ENCODE peak calls at places on chromosomes 16 and 17, in eight cellular contexts. One of them, this sample, is unnamed.
A peak's percentile ranks its signal among the peaks of the same experiment; 100 is the strongest.

GRCh38 chr17:70181376-70181775 is 12.0 kb downstream of the KCNJ2 start:
- DNase-seq in left ventricle myocardium inferior: no peak
- DNase-seq in upper lobe of right lung: no peak
- DNase-seq in mammary epithelial cell: no peak
- DNase-seq in brain microvascular endothelial cell: no peak
- DNase-seq in IMR-90: no peak
- DNase-seq in A549: no peak
- DNase-seq in CD8-positive, alpha-beta T cell: no peak
- DNase-seq in this sample: no peak

GRCh38 chr17:46770439-46770817 is 48.1 kb downstream of the WNT3 start:
- DNase-seq in left ventricle myocardium inferior: no peak
- DNase-seq in upper lobe of right lung: no peak
- DNase-seq in mammary epithelial cell: no peak
- DNase-seq in brain microvascular endothelial cell: no peak
- DNase-seq in IMR-90: no peak
- DNase-seq in A549: no peak
- DNase-seq in CD8-positive, alpha-beta T cell: no peak
- DNase-seq in this sample: no peak

GRCh38 chr16:4688674-4689045 is 4.7 kb upstream of the NUDT16L1 start:
- DNase-seq in left ventricle myocardium inferior: no peak
- DNase-seq in upper lobe of right lung: no peak
- DNase-seq in mammary epithelial cell: no peak
- DNase-seq in brain microvascular endothelial cell: no peak
- DNase-seq in IMR-90: no peak
- DNase-seq in A549: no peak
- DNase-seq in CD8-positive, alpha-beta T cell: no peak
- DNase-seq in this sample: no peak

GRCh38 chr16:84844049-84844350 is 24.2 kb downstream of the CRISPLD2 start:
- DNase-seq in left ventricle myocardium inferior: no peak
- DNase-seq in upper lobe of right lung: no peak
- DNase-seq in mammary epithelial cell: no peak
- DNase-seq in brain microvascular endothelial cell: no peak
- DNase-seq in IMR-90: no peak
- DNase-seq in A549: no peak
- DNase-seq in CD8-positive, alpha-beta T cell: no peak
- DNase-seq in this sample: no peak

GRCh38 chr16:66477028-66477515 is 50.0 kb downstream of the BEAN1 start:
- DNase-seq in left ventricle myocardium inferior: no peak
- DNase-seq in upper lobe of right lung: no peak
- DNase-seq in mammary epithelial cell: no peak
- DNase-seq in brain microvascular endothelial cell: no peak
- DNase-seq in IMR-90: no peak
- DNase-seq in A549: no peak
- DNase-seq in CD8-positive, alpha-beta T cell: no peak
- DNase-seq in this sample: no peak

GRCh38 chr16:52408197-52408845 is 138.6 kb downstream of the TOX3 start:
- DNase-seq in left ventricle myocardium inferior: no peak
- DNase-seq in upper lobe of right lung: no peak
- DNase-seq in mammary epithelial cell: no peak
- DNase-seq in brain microvascular endothelial cell: no peak
- DNase-seq in IMR-90: no peak
- DNase-seq in A549: no peak
- DNase-seq in CD8-positive, alpha-beta T cell: no peak
- DNase-seq in this sample: no peak

GRCh38 chr17:55706808-55707773 is 15.6 kb downstream of the TMEM100 start:
- DNase-seq in left ventricle myocardium inferior: no peak
- DNase-seq in upper lobe of right lung: no peak
- DNase-seq in mammary epithelial cell: no peak
- DNase-seq in brain microvascular endothelial cell: no peak
- DNase-seq in IMR-90: no peak
- DNase-seq in A549: no peak
- DNase-seq in CD8-positive, alpha-beta T cell: no peak
- DNase-seq in this sample: no peak

GRCh38 chr17:55442462-55442861 is 20.8 kb upstream of the MMD start:
- DNase-seq in left ventricle myocardium inferior: no peak
- DNase-seq in upper lobe of right lung: no peak
- DNase-seq in mammary epithelial cell: no peak
- DNase-seq in brain microvascular endothelial cell: no peak
- DNase-seq in IMR-90: no peak
- DNase-seq in A549: no peak
- DNase-seq in CD8-positive, alpha-beta T cell: no peak
- DNase-seq in this sample: no peak

GRCh38 chr16:73095885-73096341 is 48.0 kb upstream of the ZFHX3 start:
- DNase-seq in left ventricle myocardium inferior: no peak
- DNase-seq in upper lobe of right lung: no peak
- DNase-seq in mammary epithelial cell: no peak
- DNase-seq in brain microvascular endothelial cell: no peak
- DNase-seq in IMR-90: no peak
- DNase-seq in A549: no peak
- DNase-seq in CD8-positive, alpha-beta T cell: no peak
- DNase-seq in this sample: no peak

GRCh38 chr16:3065742-3066439 is 451 bp downstream of the IL32 start:
- DNase-seq in left ventricle myocardium inferior: no peak
- DNase-seq in upper lobe of right lung: no peak
- DNase-seq in mammary epithelial cell: no peak
- DNase-seq in brain microvascular endothelial cell: no peak
- DNase-seq in IMR-90: no peak
- DNase-seq in A549: no peak
- DNase-seq in CD8-positive, alpha-beta T cell: peak; percentile 51
- DNase-seq in this sample: peak; percentile 16

GRCh38 chr17:19672009-19672837 is 23.7 kb downstream of the ALDH3A2 start:
- DNase-seq in left ventricle myocardium inferior: peak; percentile 48
- DNase-seq in upper lobe of right lung: no peak
- DNase-seq in mammary epithelial cell: no peak
- DNase-seq in brain microvascular endothelial cell: no peak
- DNase-seq in IMR-90: peak; percentile 8
- DNase-seq in A549: no peak
- DNase-seq in CD8-positive, alpha-beta T cell: no peak
- DNase-seq in this sample: no peak

GRCh38 chr16:82631701-82632685 is 5.2 kb downstream of the CDH13 start:
- DNase-seq in left ventricle myocardium inferior: no peak
- DNase-seq in upper lobe of right lung: no peak
- DNase-seq in mammary epithelial cell: peak; percentile 53
- DNase-seq in brain microvascular endothelial cell: no peak
- DNase-seq in IMR-90: peak; percentile 33
- DNase-seq in A549: no peak
- DNase-seq in CD8-positive, alpha-beta T cell: no peak
- DNase-seq in this sample: no peak

GRCh38 chr17:4898351-4898750 is 985 bp upstream of the C17orf107 start:
- DNase-seq in left ventricle myocardium inferior: no peak
- DNase-seq in upper lobe of right lung: no peak
- DNase-seq in mammary epithelial cell: no peak
- DNase-seq in brain microvascular endothelial cell: no peak
- DNase-seq in IMR-90: no peak
- DNase-seq in A549: no peak
- DNase-seq in CD8-positive, alpha-beta T cell: no peak
- DNase-seq in this sample: no peak

GRCh38 chr17:82848022-82848592 is 8.3 kb upstream of the ZNF750 start:
- DNase-seq in left ventricle myocardium inferior: no peak
- DNase-seq in upper lobe of right lung: peak; percentile 89
- DNase-seq in mammary epithelial cell: peak; percentile 96
- DNase-seq in brain microvascular endothelial cell: peak; percentile 20
- DNase-seq in IMR-90: peak; percentile 79
- DNase-seq in A549: no peak
- DNase-seq in CD8-positive, alpha-beta T cell: peak; percentile 62
- DNase-seq in this sample: peak; percentile 85

GRCh38 chr17:28842282-28843012 is at the start of gene FAM222B:
- DNase-seq in left ventricle myocardium inferior: peak; percentile 85
- DNase-seq in upper lobe of right lung: peak; percentile 94
- DNase-seq in mammary epithelial cell: peak; percentile 76
- DNase-seq in brain microvascular endothelial cell: peak; percentile 65
- DNase-seq in IMR-90: peak; percentile 76
- DNase-seq in A549: peak; percentile 100
- DNase-seq in CD8-positive, alpha-beta T cell: peak; percentile 84
- DNase-seq in this sample: peak; percentile 69

GRCh38 chr17:556431-556995 is 158.1 kb downstream of the VPS53 start:
- DNase-seq in left ventricle myocardium inferior: no peak
- DNase-seq in upper lobe of right lung: no peak
- DNase-seq in mammary epithelial cell: no peak
- DNase-seq in brain microvascular endothelial cell: no peak
- DNase-seq in IMR-90: no peak
- DNase-seq in A549: no peak
- DNase-seq in CD8-positive, alpha-beta T cell: no peak
- DNase-seq in this sample: no peak

GRCh38 chr17:51860934-51861561 is 297.5 kb downstream of the CA10 start:
- DNase-seq in left ventricle myocardium inferior: no peak
- DNase-seq in upper lobe of right lung: no peak
- DNase-seq in mammary epithelial cell: peak; percentile 35
- DNase-seq in brain microvascular endothelial cell: peak; percentile 10
- DNase-seq in IMR-90: no peak
- DNase-seq in A549: peak; percentile 7
- DNase-seq in CD8-positive, alpha-beta T cell: no peak
- DNase-seq in this sample: peak; percentile 57

GRCh38 chr16:8898660-8899318 is 16.6 kb downstream of the LITAFD start:
- DNase-seq in left ventricle myocardium inferior: no peak
- DNase-seq in upper lobe of right lung: no peak
- DNase-seq in mammary epithelial cell: no peak
- DNase-seq in brain microvascular endothelial cell: no peak
- DNase-seq in IMR-90: no peak
- DNase-seq in A549: no peak
- DNase-seq in CD8-positive, alpha-beta T cell: no peak
- DNase-seq in this sample: no peak

GRCh38 chr17:36094746-36095145 is 4.8 kb upstream of the CCL3 start:
- DNase-seq in left ventricle myocardium inferior: no peak
- DNase-seq in upper lobe of right lung: no peak
- DNase-seq in mammary epithelial cell: no peak
- DNase-seq in brain microvascular endothelial cell: no peak
- DNase-seq in IMR-90: no peak
- DNase-seq in A549: no peak
- DNase-seq in CD8-positive, alpha-beta T cell: no peak
- DNase-seq in this sample: no peak

GRCh38 chr16:68779891-68780290 is 42.8 kb downstream of the CDH1 start:
- DNase-seq in left ventricle myocardium inferior: no peak
- DNase-seq in upper lobe of right lung: no peak
- DNase-seq in mammary epithelial cell: no peak
- DNase-seq in brain microvascular endothelial cell: no peak
- DNase-seq in IMR-90: no peak
- DNase-seq in A549: no peak
- DNase-seq in CD8-positive, alpha-beta T cell: no peak
- DNase-seq in this sample: no peak

GRCh38 chr17:62792122-62792800 is 15.9 kb downstream of the MARCHF10 start:
- DNase-seq in left ventricle myocardium inferior: no peak
- DNase-seq in upper lobe of right lung: no peak
- DNase-seq in mammary epithelial cell: peak; percentile 60
- DNase-seq in brain microvascular endothelial cell: peak; percentile 99
- DNase-seq in IMR-90: peak; percentile 100
- DNase-seq in A549: peak; percentile 87
- DNase-seq in CD8-positive, alpha-beta T cell: no peak
- DNase-seq in this sample: peak; percentile 87

GRCh38 chr16:73047221-73047535 is 750 bp downstream of the ZFHX3 start:
- DNase-seq in left ventricle myocardium inferior: no peak
- DNase-seq in upper lobe of right lung: no peak
- DNase-seq in mammary epithelial cell: no peak
- DNase-seq in brain microvascular endothelial cell: no peak
- DNase-seq in IMR-90: peak; percentile 57
- DNase-seq in A549: no peak
- DNase-seq in CD8-positive, alpha-beta T cell: no peak
- DNase-seq in this sample: peak; percentile 74

GRCh38 chr17:49074851-49075540 is 57.6 kb upstream of the B4GALNT2 start:
- DNase-seq in left ventricle myocardium inferior: no peak
- DNase-seq in upper lobe of right lung: no peak
- DNase-seq in mammary epithelial cell: no peak
- DNase-seq in brain microvascular endothelial cell: no peak
- DNase-seq in IMR-90: no peak
- DNase-seq in A549: no peak
- DNase-seq in CD8-positive, alpha-beta T cell: no peak
- DNase-seq in this sample: no peak

GRCh38 chr17:76469991-76470739 is 2.8 kb downstream of the AANAT start:
- DNase-seq in left ventricle myocardium inferior: no peak
- DNase-seq in upper lobe of right lung: no peak
- DNase-seq in mammary epithelial cell: no peak
- DNase-seq in brain microvascular endothelial cell: no peak
- DNase-seq in IMR-90: no peak
- DNase-seq in A549: no peak
- DNase-seq in CD8-positive, alpha-beta T cell: no peak
- DNase-seq in this sample: no peak
- H3K27ac ChIP-seq in left ventricle myocardium inferior: no peak overlapping the region
- H3K27ac ChIP-seq in upper lobe of right lung: no peak overlapping the region
- H3K27ac ChIP-seq in mammary epithelial cell: no peak overlapping the region
- H3K27ac ChIP-seq in brain microvascular endothelial cell: no peak overlapping the region
- H3K27ac ChIP-seq in IMR-90: no peak overlapping the region
- H3K27ac ChIP-seq in A549: no peak overlapping the region
- H3K27ac ChIP-seq in CD8-positive, alpha-beta T cell: no peak overlapping the region
- H3K27ac ChIP-seq in this sample: no peak overlapping the region

GRCh38 chr16:1775846-1776671 is 3.1 kb upstream of the MRPS34 start:
- DNase-seq in left ventricle myocardium inferior: no peak
- DNase-seq in upper lobe of right lung: no peak
- DNase-seq in mammary epithelial cell: no peak
- DNase-seq in brain microvascular endothelial cell: no peak
- DNase-seq in IMR-90: no peak
- DNase-seq in A549: no peak
- DNase-seq in CD8-positive, alpha-beta T cell: no peak
- DNase-seq in this sample: no peak

GRCh38 chr16:1776672-1776955 is 3.7 kb upstream of the MRPS34 start:
- DNase-seq in left ventricle myocardium inferior: no peak
- DNase-seq in upper lobe of right lung: no peak
- DNase-seq in mammary epithelial cell: no peak
- DNase-seq in brain microvascular endothelial cell: no peak
- DNase-seq in IMR-90: no peak
- DNase-seq in A549: no peak
- DNase-seq in CD8-positive, alpha-beta T cell: no peak
- DNase-seq in this sample: no peak

GRCh38 chr16:1773703-1774455 is 945 bp upstream of the MRPS34 start:
- DNase-seq in left ventricle myocardium inferior: no peak
- DNase-seq in upper lobe of right lung: no peak
- DNase-seq in mammary epithelial cell: peak; percentile 56
- DNase-seq in brain microvascular endothelial cell: no peak
- DNase-seq in IMR-90: peak; percentile 24
- DNase-seq in A549: no peak
- DNase-seq in CD8-positive, alpha-beta T cell: no peak
- DNase-seq in this sample: no peak

GRCh38 chr16:1774456-1774795 is 1.5 kb upstream of the MRPS34 start:
- DNase-seq in left ventricle myocardium inferior: no peak
- DNase-seq in upper lobe of right lung: no peak
- DNase-seq in mammary epithelial cell: no peak
- DNase-seq in brain microvascular endothelial cell: no peak
- DNase-seq in IMR-90: no peak
- DNase-seq in A549: no peak
- DNase-seq in CD8-positive, alpha-beta T cell: no peak
- DNase-seq in this sample: no peak

GRCh38 chr16:1775006-1775845 is 2.3 kb upstream of the MRPS34 start:
- DNase-seq in left ventricle myocardium inferior: no peak
- DNase-seq in upper lobe of right lung: no peak
- DNase-seq in mammary epithelial cell: no peak
- DNase-seq in brain microvascular endothelial cell: no peak
- DNase-seq in IMR-90: no peak
- DNase-seq in A549: no peak
- DNase-seq in CD8-positive, alpha-beta T cell: no peak
- DNase-seq in this sample: no peak
- H3K27ac ChIP-seq in left ventricle myocardium inferior: no peak overlapping the region
- H3K27ac ChIP-seq in upper lobe of right lung: no peak overlapping the region
- H3K27ac ChIP-seq in mammary epithelial cell: no peak overlapping the region
- H3K27ac ChIP-seq in brain microvascular endothelial cell: no peak overlapping the region
- H3K27ac ChIP-seq in IMR-90: no peak overlapping the region
- H3K27ac ChIP-seq in A549: no peak overlapping the region
- H3K27ac ChIP-seq in CD8-positive, alpha-beta T cell: no peak overlapping the region
- H3K27ac ChIP-seq in this sample: no peak overlapping the region

GRCh38 chr16:23847938-23848337 is 12.2 kb downstream of the PRKCB start:
- DNase-seq in left ventricle myocardium inferior: no peak
- DNase-seq in upper lobe of right lung: no peak
- DNase-seq in mammary epithelial cell: no peak
- DNase-seq in brain microvascular endothelial cell: no peak
- DNase-seq in IMR-90: no peak
- DNase-seq in A549: no peak
- DNase-seq in CD8-positive, alpha-beta T cell: peak; percentile 68
- DNase-seq in this sample: no peak
- H3K27ac ChIP-seq in left ventricle myocardium inferior: no peak overlapping the region
- H3K27ac ChIP-seq in upper lobe of right lung: no peak overlapping the region
- H3K27ac ChIP-seq in mammary epithelial cell: no peak overlapping the region
- H3K27ac ChIP-seq in brain microvascular endothelial cell: no peak overlapping the region
- H3K27ac ChIP-seq in IMR-90: no peak overlapping the region
- H3K27ac ChIP-seq in A549: no peak overlapping the region
- H3K27ac ChIP-seq in CD8-positive, alpha-beta T cell: peak overlapping the region; percentile 22
- H3K27ac ChIP-seq in this sample: no peak overlapping the region

GRCh38 chr16:30052671-30053372 is 12.7 kb upstream of the ALDOA start:
- DNase-seq in left ventricle myocardium inferior: peak; percentile 94
- DNase-seq in upper lobe of right lung: peak; percentile 97
- DNase-seq in mammary epithelial cell: peak; percentile 90
- DNase-seq in brain microvascular endothelial cell: peak; percentile 91
- DNase-seq in IMR-90: peak; percentile 88
- DNase-seq in A549: peak; percentile 94
- DNase-seq in CD8-positive, alpha-beta T cell: peak; percentile 82
- DNase-seq in this sample: peak; percentile 95
- H3K27ac ChIP-seq in left ventricle myocardium inferior: peak overlapping the region; percentile 55
- H3K27ac ChIP-seq in upper lobe of right lung: peak overlapping the region; percentile 49
- H3K27ac ChIP-seq in mammary epithelial cell: peak overlapping the region; percentile 78
- H3K27ac ChIP-seq in brain microvascular endothelial cell: peak overlapping the region; percentile 59
- H3K27ac ChIP-seq in IMR-90: peak overlapping the region; percentile 82
- H3K27ac ChIP-seq in A549: peak overlapping the region; percentile 69
- H3K27ac ChIP-seq in CD8-positive, alpha-beta T cell: no peak overlapping the region
- H3K27ac ChIP-seq in this sample: peak overlapping the region; percentile 87

This sample was measured in SJSA1.